ENCODE peak calls at places on chromosomes 12 and 14, in eight cellular contexts. I is SHP77, Q is gastrocnemius medialis, Y is Daoy, C is RKO, U is PC-3, A is DMS153, S is psoas muscle. X is an unnamed sample.

GRCh38 chr14:93262446-93262845 is 55.4 kb downstream of the UBR7 start:
- DNase-seq in I (no peak), Q (no peak), Y (no peak), C (no peak), U (peak), A (no peak), S (no peak), X (no peak)

GRCh38 chr12:63944586-63945228 is 100.2 kb downstream of the SRGAP1 start:
- DNase-seq in I (no peak), Q (no peak), Y (peak), C (no peak), U (no peak), A (no peak), S (no peak), X (no peak)

GRCh38 chr12:54958048-54958658 is 26.4 kb downstream of the TESPA1 start:
- DNase-seq in I (peak), Q (peak), Y (peak), C (peak), U (peak), A (peak), S (no peak), X (peak)

GRCh38 chr14:103204852-103205540 is 81.7 kb downstream of the TNFAIP2 start:
- DNase-seq in I (no peak), Q (no peak), Y (no peak), C (no peak), U (no peak), A (no peak), S (no peak), X (no peak)

GRCh38 chr12:132286912-132287311 is 42.5 kb downstream of the GALNT9 start:
- DNase-seq in I (no peak), Q (no peak), Y (peak), C (peak), U (peak), A (no peak), S (peak), X (no peak)

GRCh38 chr12:5506821-5507231 is 74.9 kb downstream of the NTF3 start:
- DNase-seq in I (no peak), Q (peak), Y (no peak), C (no peak), U (no peak), A (no peak), S (peak), X (no peak)

GRCh38 chr12:101935769-101936741 is 58.7 kb downstream of the DRAM1 start:
- DNase-seq in I (no peak), Q (peak), Y (peak), C (peak), U (peak), A (no peak), S (peak), X (no peak)

GRCh38 chr12:63802012-63802608 is 22.4 kb downstream of the RXYLT1 start:
- DNase-seq in I (no peak), Q (no peak), Y (no peak), C (peak), U (peak), A (peak), S (no peak), X (no peak)

GRCh38 chr12:1474059-1474537 is 120.3 kb downstream of the FBXL14 start:
- DNase-seq in I (peak), Q (no peak), Y (peak), C (peak), U (peak), A (peak), S (no peak), X (no peak)